ENCODE peak calls at places on chromosomes 6 and 20, in five cellular contexts. K is AG09319, W is H54, Y is GM23338, L is occipital lobe. P is an unnamed sample.

GRCh38 chr6:169173532-169174268 is 79.9 kb downstream of the THBS2 start:
- DNase-seq in K (no peak), W (no peak), Y (no peak), L (no peak), P (no peak)

GRCh38 chr6:135181333-135182119 is 418 bp downstream of the MYB start:
- DNase-seq in K (no peak), W (peak), Y (peak), L (no peak), P (peak)

GRCh38 chr20:34522969-34523871 is 7.0 kb downstream of the DYNLRB1 start:
- DNase-seq in K (peak), W (no peak), Y (peak), L (no peak), P (peak)

GRCh38 chr6:39792501-39793450 is 600 bp downstream of the DAAM2 start:
- DNase-seq in K (no peak), W (no peak), Y (peak), L (no peak), P (no peak)

GRCh38 chr20:51804754-51805153 is 2.4 kb upstream of the SALL4 start:
- DNase-seq in K (no peak), W (no peak), Y (no peak), L (no peak), P (no peak)

GRCh38 chr6:7138111-7138510 is 30.4 kb downstream of the RREB1 start:
- DNase-seq in K (no peak), W (no peak), Y (no peak), L (no peak), P (no peak)

GRCh38 chr6:167111597-167111996 is 11.3 kb upstream of the CCR6 start:
- DNase-seq in K (no peak), W (no peak), Y (no peak), L (no peak), P (no peak)

GRCh38 chr20:41697861-41698559 is 79.8 kb upstream of the CHD6 start:
- DNase-seq in K (no peak), W (peak), Y (peak), L (no peak), P (peak)

GRCh38 chr6:97068211-97068610 is 143.7 kb downstream of the KLHL32 start:
- DNase-seq in K (no peak), W (no peak), Y (peak), L (no peak), P (no peak)

GRCh38 chr20:21090738-21091120 is 15.4 kb downstream of the LINC00237 start:
- DNase-seq in K (no peak), W (no peak), Y (no peak), L (no peak), P (no peak)

GRCh38 chr6:143419526-143419925 is 31.0 kb downstream of the ADAT2 start:
- DNase-seq in K (no peak), W (no peak), Y (no peak), L (no peak), P (no peak)

GRCh38 chr6:21840428-21840827 is 246.9 kb downstream of the SOX4 start:
- DNase-seq in K (no peak), W (no peak), Y (no peak), L (no peak), P (no peak)

GRCh38 chr6:39844866-39845265 is 52.7 kb downstream of the DAAM2 start:
- DNase-seq in K (no peak), W (no peak), Y (no peak), L (no peak), P (no peak)

GRCh38 chr20:1817577-1818211 is 77.5 kb upstream of the SIRPA start:
- DNase-seq in K (no peak), W (no peak), Y (no peak), L (no peak), P (no peak)

GRCh38 chr6:145036848-145037567 is 698.3 kb downstream of the EPM2A start:
- DNase-seq in K (no peak), W (no peak), Y (no peak), L (no peak), P (no peak)

GRCh38 chr20:24640686-24641085 is 171.3 kb downstream of the SYNDIG1 start:
- DNase-seq in K (no peak), W (no peak), Y (no peak), L (no peak), P (no peak)

GRCh38 chr6:42093582-42094329 is 43.4 kb downstream of the TAF8 start:
- DNase-seq in K (no peak), W (no peak), Y (peak), L (no peak), P (no peak)

GRCh38 chr6:291148-291696 is 1.1 kb upstream of the DUSP22 start:
- DNase-seq in K (no peak), W (no peak), Y (no peak), L (no peak), P (no peak)

GRCh38 chr6:32337166-32337805 is 34.4 kb downstream of the TSBP1 start:
- DNase-seq in K (no peak), W (no peak), Y (no peak), L (no peak), P (no peak)

GRCh38 chr6:149921361-149921760 is 1.6 kb downstream of the RAET1G start:
- DNase-seq in K (no peak), W (no peak), Y (no peak), L (no peak), P (no peak)

GRCh38 chr20:58818585-58819285 is 32.0 kb downstream of the GNAS-AS1 start:
- DNase-seq in K (peak), W (peak), Y (no peak), L (no peak), P (no peak)

GRCh38 chr6:13007744-13008143 is 291.2 kb downstream of the PHACTR1 start:
- DNase-seq in K (no peak), W (no peak), Y (no peak), L (no peak), P (no peak)

GRCh38 chr6:110980227-110980626 is 1.6 kb upstream of the RPF2 start:
- DNase-seq in K (no peak), W (no peak), Y (no peak), L (no peak), P (no peak)

GRCh38 chr6:121932071-121933009 is 467.1 kb upstream of the HSF2 start:
- DNase-seq in K (peak), W (peak), Y (peak), L (no peak), P (peak)

GRCh38 chr20:16615199-16615598 is 42.0 kb upstream of the KIF16B start:
- DNase-seq in K (peak), W (no peak), Y (peak), L (peak), P (peak)

GRCh38 chr20:34907616-34908469 is 31.4 kb downstream of the ACSS2 start:
- DNase-seq in K (peak), W (peak), Y (no peak), L (no peak), P (peak)

GRCh38 chr20:17586250-17586649 is 16.4 kb downstream of the DSTN start:
- DNase-seq in K (no peak), W (no peak), Y (no peak), L (no peak), P (no peak)

GRCh38 chr20:21202284-21202683 is 76.4 kb downstream of the KIZ start:
- DNase-seq in K (no peak), W (peak), Y (no peak), L (no peak), P (no peak)